ENCODE peak calls at places on chromosomes 16 and 17, in nine cellular contexts. One of them, this sample, is unnamed.

GRCh38 chr17:9904277-9905077 is 594 bp downstream of the RCVRN start:
- DNase-seq in NCI-H524: no peak
- DNase-seq in NCI-H510A: no peak
- DNase-seq in Ammon's horn: no peak
- DNase-seq in stimulated activated CD4-positive, alpha-beta T cell treated with anti-CD3 and anti-CD28 coated beads, Interleukin-1b, Interleukin-23, amount 100 ng/mL, for 1 hour: no peak
- DNase-seq in HT1080: no peak
- DNase-seq in stimulated activated naive CD8-positive, alpha-beta T cell treated with anti-CD3 and anti-CD28 coated beads, Interleukin-15, Interleukin-2, amounts not matched to agents 100 U/mL and 50 U/mL, for 24 hours: no peak
- DNase-seq in breast epithelium: peak; percentile 49
- DNase-seq in nucleus accumbens: no peak
- DNase-seq in this sample: no peak

GRCh38 chr17:80833952-80834895 is 157.4 kb upstream of the CHMP6 start:
- DNase-seq in NCI-H524: no peak
- DNase-seq in NCI-H510A: no peak
- DNase-seq in Ammon's horn: peak; percentile 64
- DNase-seq in stimulated activated CD4-positive, alpha-beta T cell treated with anti-CD3 and anti-CD28 coated beads, Interleukin-1b, Interleukin-23, amount 100 ng/mL, for 1 hour: no peak
- DNase-seq in HT1080: no peak
- DNase-seq in stimulated activated naive CD8-positive, alpha-beta T cell treated with anti-CD3 and anti-CD28 coated beads, Interleukin-15, Interleukin-2, amounts not matched to agents 100 U/mL and 50 U/mL, for 24 hours: no peak
- DNase-seq in breast epithelium: no peak
- DNase-seq in nucleus accumbens: no peak
- DNase-seq in this sample: peak; percentile 72

GRCh38 chr17:48484850-48485249 is 46.0 kb downstream of the HOXB1 start:
- DNase-seq in NCI-H524: no peak
- DNase-seq in NCI-H510A: no peak
- DNase-seq in Ammon's horn: no peak
- DNase-seq in stimulated activated CD4-positive, alpha-beta T cell treated with anti-CD3 and anti-CD28 coated beads, Interleukin-1b, Interleukin-23, amount 100 ng/mL, for 1 hour: no peak
- DNase-seq in HT1080: peak; percentile 90
- DNase-seq in stimulated activated naive CD8-positive, alpha-beta T cell treated with anti-CD3 and anti-CD28 coated beads, Interleukin-15, Interleukin-2, amounts not matched to agents 100 U/mL and 50 U/mL, for 24 hours: no peak
- DNase-seq in breast epithelium: no peak
- DNase-seq in nucleus accumbens: no peak
- DNase-seq in this sample: no peak

GRCh38 chr16:84993926-84994325 is 17.4 kb downstream of the ZDHHC7 start:
- DNase-seq in NCI-H524: no peak
- DNase-seq in NCI-H510A: no peak
- DNase-seq in Ammon's horn: no peak
- DNase-seq in stimulated activated CD4-positive, alpha-beta T cell treated with anti-CD3 and anti-CD28 coated beads, Interleukin-1b, Interleukin-23, amount 100 ng/mL, for 1 hour: no peak
- DNase-seq in HT1080: no peak
- DNase-seq in stimulated activated naive CD8-positive, alpha-beta T cell treated with anti-CD3 and anti-CD28 coated beads, Interleukin-15, Interleukin-2, amounts not matched to agents 100 U/mL and 50 U/mL, for 24 hours: no peak
- DNase-seq in breast epithelium: no peak
- DNase-seq in nucleus accumbens: no peak
- DNase-seq in this sample: no peak

GRCh38 chr16:51153275-51153991 is 2.4 kb upstream of the SALL1 start:
- DNase-seq in NCI-H524: no peak
- DNase-seq in NCI-H510A: no peak
- DNase-seq in Ammon's horn: no peak
- DNase-seq in stimulated activated CD4-positive, alpha-beta T cell treated with anti-CD3 and anti-CD28 coated beads, Interleukin-1b, Interleukin-23, amount 100 ng/mL, for 1 hour: no peak
- DNase-seq in HT1080: no peak
- DNase-seq in stimulated activated naive CD8-positive, alpha-beta T cell treated with anti-CD3 and anti-CD28 coated beads, Interleukin-15, Interleukin-2, amounts not matched to agents 100 U/mL and 50 U/mL, for 24 hours: no peak
- DNase-seq in breast epithelium: no peak
- DNase-seq in nucleus accumbens: no peak
- DNase-seq in this sample: no peak

GRCh38 chr16:1363501-1364041 is 11.8 kb downstream of the GNPTG start:
- DNase-seq in NCI-H524: peak; percentile 53
- DNase-seq in NCI-H510A: no peak
- DNase-seq in Ammon's horn: peak; percentile 56
- DNase-seq in stimulated activated CD4-positive, alpha-beta T cell treated with anti-CD3 and anti-CD28 coated beads, Interleukin-1b, Interleukin-23, amount 100 ng/mL, for 1 hour: peak; percentile 41
- DNase-seq in HT1080: peak; percentile 36
- DNase-seq in stimulated activated naive CD8-positive, alpha-beta T cell treated with anti-CD3 and anti-CD28 coated beads, Interleukin-15, Interleukin-2, amounts not matched to agents 100 U/mL and 50 U/mL, for 24 hours: peak; percentile 79
- DNase-seq in breast epithelium: peak; percentile 69
- DNase-seq in nucleus accumbens: no peak
- DNase-seq in this sample: peak; percentile 58

GRCh38 chr17:61376931-61377838 is 22.5 kb upstream of the TBX2 start:
- DNase-seq in NCI-H524: no peak
- DNase-seq in NCI-H510A: no peak
- DNase-seq in Ammon's horn: no peak
- DNase-seq in stimulated activated CD4-positive, alpha-beta T cell treated with anti-CD3 and anti-CD28 coated beads, Interleukin-1b, Interleukin-23, amount 100 ng/mL, for 1 hour: no peak
- DNase-seq in HT1080: no peak
- DNase-seq in stimulated activated naive CD8-positive, alpha-beta T cell treated with anti-CD3 and anti-CD28 coated beads, Interleukin-15, Interleukin-2, amounts not matched to agents 100 U/mL and 50 U/mL, for 24 hours: no peak
- DNase-seq in breast epithelium: no peak
- DNase-seq in nucleus accumbens: no peak
- DNase-seq in this sample: no peak

GRCh38 chr17:21286066-21286770 is 1.7 kb downstream of the MAP2K3 start:
- DNase-seq in NCI-H524: peak; percentile 35
- DNase-seq in NCI-H510A: peak; percentile 95
- DNase-seq in Ammon's horn: peak; percentile 41
- DNase-seq in stimulated activated CD4-positive, alpha-beta T cell treated with anti-CD3 and anti-CD28 coated beads, Interleukin-1b, Interleukin-23, amount 100 ng/mL, for 1 hour: no peak
- DNase-seq in HT1080: peak; percentile 97
- DNase-seq in stimulated activated naive CD8-positive, alpha-beta T cell treated with anti-CD3 and anti-CD28 coated beads, Interleukin-15, Interleukin-2, amounts not matched to agents 100 U/mL and 50 U/mL, for 24 hours: peak; percentile 41
- DNase-seq in breast epithelium: peak; percentile 84
- DNase-seq in nucleus accumbens: no peak
- DNase-seq in this sample: no peak

GRCh38 chr17:82804442-82805191 is 35.2 kb downstream of the ZNF750 start:
- DNase-seq in NCI-H524: no peak
- DNase-seq in NCI-H510A: no peak
- DNase-seq in Ammon's horn: peak; percentile 74
- DNase-seq in stimulated activated CD4-positive, alpha-beta T cell treated with anti-CD3 and anti-CD28 coated beads, Interleukin-1b, Interleukin-23, amount 100 ng/mL, for 1 hour: no peak
- DNase-seq in HT1080: no peak
- DNase-seq in stimulated activated naive CD8-positive, alpha-beta T cell treated with anti-CD3 and anti-CD28 coated beads, Interleukin-15, Interleukin-2, amounts not matched to agents 100 U/mL and 50 U/mL, for 24 hours: no peak
- DNase-seq in breast epithelium: no peak
- DNase-seq in nucleus accumbens: no peak
- DNase-seq in this sample: peak; percentile 33

GRCh38 chr16:54928421-54929089 is 2.1 kb upstream of the IRX5 start:
- DNase-seq in NCI-H524: peak; percentile 47
- DNase-seq in NCI-H510A: no peak
- DNase-seq in Ammon's horn: peak; percentile 16
- DNase-seq in stimulated activated CD4-positive, alpha-beta T cell treated with anti-CD3 and anti-CD28 coated beads, Interleukin-1b, Interleukin-23, amount 100 ng/mL, for 1 hour: no peak
- DNase-seq in HT1080: peak; percentile 37
- DNase-seq in stimulated activated naive CD8-positive, alpha-beta T cell treated with anti-CD3 and anti-CD28 coated beads, Interleukin-15, Interleukin-2, amounts not matched to agents 100 U/mL and 50 U/mL, for 24 hours: peak; percentile 54
- DNase-seq in breast epithelium: peak; percentile 84
- DNase-seq in nucleus accumbens: no peak
- DNase-seq in this sample: no peak

GRCh38 chr16:74607967-74608356 is 1.0 kb upstream of the GLG1 start:
- DNase-seq in NCI-H524: peak; percentile 72
- DNase-seq in NCI-H510A: no peak
- DNase-seq in Ammon's horn: no peak
- DNase-seq in stimulated activated CD4-positive, alpha-beta T cell treated with anti-CD3 and anti-CD28 coated beads, Interleukin-1b, Interleukin-23, amount 100 ng/mL, for 1 hour: no peak
- DNase-seq in HT1080: peak; percentile 33
- DNase-seq in stimulated activated naive CD8-positive, alpha-beta T cell treated with anti-CD3 and anti-CD28 coated beads, Interleukin-15, Interleukin-2, amounts not matched to agents 100 U/mL and 50 U/mL, for 24 hours: no peak
- DNase-seq in breast epithelium: no peak
- DNase-seq in nucleus accumbens: no peak
- DNase-seq in this sample: no peak

GRCh38 chr17:63094636-63095035 is 128.6 kb downstream of the TANC2 start:
- DNase-seq in NCI-H524: no peak
- DNase-seq in NCI-H510A: no peak
- DNase-seq in Ammon's horn: no peak
- DNase-seq in stimulated activated CD4-positive, alpha-beta T cell treated with anti-CD3 and anti-CD28 coated beads, Interleukin-1b, Interleukin-23, amount 100 ng/mL, for 1 hour: no peak
- DNase-seq in HT1080: no peak
- DNase-seq in stimulated activated naive CD8-positive, alpha-beta T cell treated with anti-CD3 and anti-CD28 coated beads, Interleukin-15, Interleukin-2, amounts not matched to agents 100 U/mL and 50 U/mL, for 24 hours: no peak
- DNase-seq in breast epithelium: no peak
- DNase-seq in nucleus accumbens: no peak
- DNase-seq in this sample: no peak

GRCh38 chr17:4090898-4091297 is 51.9 kb downstream of the ZZEF1 start:
- DNase-seq in NCI-H524: no peak
- DNase-seq in NCI-H510A: no peak
- DNase-seq in Ammon's horn: no peak
- DNase-seq in stimulated activated CD4-positive, alpha-beta T cell treated with anti-CD3 and anti-CD28 coated beads, Interleukin-1b, Interleukin-23, amount 100 ng/mL, for 1 hour: no peak
- DNase-seq in HT1080: no peak
- DNase-seq in stimulated activated naive CD8-positive, alpha-beta T cell treated with anti-CD3 and anti-CD28 coated beads, Interleukin-15, Interleukin-2, amounts not matched to agents 100 U/mL and 50 U/mL, for 24 hours: no peak
- DNase-seq in breast epithelium: no peak
- DNase-seq in nucleus accumbens: no peak
- DNase-seq in this sample: no peak

GRCh38 chr16:10314811-10315210 is 71.0 kb upstream of the ATF7IP2 start:
- DNase-seq in NCI-H524: peak; percentile 7
- DNase-seq in NCI-H510A: no peak
- DNase-seq in Ammon's horn: peak; percentile 30
- DNase-seq in stimulated activated CD4-positive, alpha-beta T cell treated with anti-CD3 and anti-CD28 coated beads, Interleukin-1b, Interleukin-23, amount 100 ng/mL, for 1 hour: no peak
- DNase-seq in HT1080: peak; percentile 30
- DNase-seq in stimulated activated naive CD8-positive, alpha-beta T cell treated with anti-CD3 and anti-CD28 coated beads, Interleukin-15, Interleukin-2, amounts not matched to agents 100 U/mL and 50 U/mL, for 24 hours: no peak
- DNase-seq in breast epithelium: no peak
- DNase-seq in nucleus accumbens: no peak
- DNase-seq in this sample: peak; percentile 9

GRCh38 chr17:28953444-28954118 is 2.3 kb upstream of the PHF12 start:
- DNase-seq in NCI-H524: peak; percentile 86
- DNase-seq in NCI-H510A: no peak
- DNase-seq in Ammon's horn: peak; percentile 72
- DNase-seq in stimulated activated CD4-positive, alpha-beta T cell treated with anti-CD3 and anti-CD28 coated beads, Interleukin-1b, Interleukin-23, amount 100 ng/mL, for 1 hour: no peak
- DNase-seq in HT1080: peak; percentile 40
- DNase-seq in stimulated activated naive CD8-positive, alpha-beta T cell treated with anti-CD3 and anti-CD28 coated beads, Interleukin-15, Interleukin-2, amounts not matched to agents 100 U/mL and 50 U/mL, for 24 hours: peak; percentile 70
- DNase-seq in breast epithelium: no peak
- DNase-seq in nucleus accumbens: no peak
- DNase-seq in this sample: peak; percentile 63

GRCh38 chr16:83615131-83615530 is 192.6 kb upstream of the HSBP1 start:
- DNase-seq in NCI-H524: no peak
- DNase-seq in NCI-H510A: no peak
- DNase-seq in Ammon's horn: no peak
- DNase-seq in stimulated activated CD4-positive, alpha-beta T cell treated with anti-CD3 and anti-CD28 coated beads, Interleukin-1b, Interleukin-23, amount 100 ng/mL, for 1 hour: no peak
- DNase-seq in HT1080: peak; percentile 13
- DNase-seq in stimulated activated naive CD8-positive, alpha-beta T cell treated with anti-CD3 and anti-CD28 coated beads, Interleukin-15, Interleukin-2, amounts not matched to agents 100 U/mL and 50 U/mL, for 24 hours: no peak
- DNase-seq in breast epithelium: no peak
- DNase-seq in nucleus accumbens: no peak
- DNase-seq in this sample: no peak

GRCh38 chr16:24841291-24841690 is 4.5 kb upstream of the SLC5A11 start:
- DNase-seq in NCI-H524: no peak
- DNase-seq in NCI-H510A: no peak
- DNase-seq in Ammon's horn: no peak
- DNase-seq in stimulated activated CD4-positive, alpha-beta T cell treated with anti-CD3 and anti-CD28 coated beads, Interleukin-1b, Interleukin-23, amount 100 ng/mL, for 1 hour: no peak
- DNase-seq in HT1080: no peak
- DNase-seq in stimulated activated naive CD8-positive, alpha-beta T cell treated with anti-CD3 and anti-CD28 coated beads, Interleukin-15, Interleukin-2, amounts not matched to agents 100 U/mL and 50 U/mL, for 24 hours: no peak
- DNase-seq in breast epithelium: no peak
- DNase-seq in nucleus accumbens: no peak
- DNase-seq in this sample: no peak

GRCh38 chr17:57518587-57519118 is 226.4 kb downstream of the CCDC182 start:
- DNase-seq in NCI-H524: peak; percentile 100
- DNase-seq in NCI-H510A: peak; percentile 92
- DNase-seq in Ammon's horn: peak; percentile 54
- DNase-seq in stimulated activated CD4-positive, alpha-beta T cell treated with anti-CD3 and anti-CD28 coated beads, Interleukin-1b, Interleukin-23, amount 100 ng/mL, for 1 hour: no peak
- DNase-seq in HT1080: no peak
- DNase-seq in stimulated activated naive CD8-positive, alpha-beta T cell treated with anti-CD3 and anti-CD28 coated beads, Interleukin-15, Interleukin-2, amounts not matched to agents 100 U/mL and 50 U/mL, for 24 hours: no peak
- DNase-seq in breast epithelium: no peak
- DNase-seq in nucleus accumbens: no peak
- DNase-seq in this sample: no peak

GRCh38 chr17:70074991-70075390 is at the start of gene KCNJ16:
- DNase-seq in NCI-H524: no peak
- DNase-seq in NCI-H510A: peak; percentile 3
- DNase-seq in Ammon's horn: no peak
- DNase-seq in stimulated activated CD4-positive, alpha-beta T cell treated with anti-CD3 and anti-CD28 coated beads, Interleukin-1b, Interleukin-23, amount 100 ng/mL, for 1 hour: no peak
- DNase-seq in HT1080: no peak
- DNase-seq in stimulated activated naive CD8-positive, alpha-beta T cell treated with anti-CD3 and anti-CD28 coated beads, Interleukin-15, Interleukin-2, amounts not matched to agents 100 U/mL and 50 U/mL, for 24 hours: no peak
- DNase-seq in breast epithelium: no peak
- DNase-seq in nucleus accumbens: no peak
- DNase-seq in this sample: peak; percentile 30

GRCh38 chr16:31009894-31010293 is 544 bp downstream of the STX1B start:
- DNase-seq in NCI-H524: no peak
- DNase-seq in NCI-H510A: no peak
- DNase-seq in Ammon's horn: no peak
- DNase-seq in stimulated activated CD4-positive, alpha-beta T cell treated with anti-CD3 and anti-CD28 coated beads, Interleukin-1b, Interleukin-23, amount 100 ng/mL, for 1 hour: no peak
- DNase-seq in HT1080: no peak
- DNase-seq in stimulated activated naive CD8-positive, alpha-beta T cell treated with anti-CD3 and anti-CD28 coated beads, Interleukin-15, Interleukin-2, amounts not matched to agents 100 U/mL and 50 U/mL, for 24 hours: no peak
- DNase-seq in breast epithelium: no peak
- DNase-seq in nucleus accumbens: no peak
- DNase-seq in this sample: peak; percentile 44

GRCh38 chr17:50099003-50099402 is 3.9 kb downstream of the PDK2 start:
- DNase-seq in NCI-H524: peak; percentile 14
- DNase-seq in NCI-H510A: no peak
- DNase-seq in Ammon's horn: no peak
- DNase-seq in stimulated activated CD4-positive, alpha-beta T cell treated with anti-CD3 and anti-CD28 coated beads, Interleukin-1b, Interleukin-23, amount 100 ng/mL, for 1 hour: no peak
- DNase-seq in HT1080: no peak
- DNase-seq in stimulated activated naive CD8-positive, alpha-beta T cell treated with anti-CD3 and anti-CD28 coated beads, Interleukin-15, Interleukin-2, amounts not matched to agents 100 U/mL and 50 U/mL, for 24 hours: no peak
- DNase-seq in breast epithelium: no peak
- DNase-seq in nucleus accumbens: no peak
- DNase-seq in this sample: peak; percentile 92

GRCh38 chr17:20203761-20204263 is 194.7 kb downstream of the SPECC1 start:
- DNase-seq in NCI-H524: no peak
- DNase-seq in NCI-H510A: no peak
- DNase-seq in Ammon's horn: no peak
- DNase-seq in stimulated activated CD4-positive, alpha-beta T cell treated with anti-CD3 and anti-CD28 coated beads, Interleukin-1b, Interleukin-23, amount 100 ng/mL, for 1 hour: no peak
- DNase-seq in HT1080: no peak
- DNase-seq in stimulated activated naive CD8-positive, alpha-beta T cell treated with anti-CD3 and anti-CD28 coated beads, Interleukin-15, Interleukin-2, amounts not matched to agents 100 U/mL and 50 U/mL, for 24 hours: no peak
- DNase-seq in breast epithelium: no peak
- DNase-seq in nucleus accumbens: no peak
- DNase-seq in this sample: no peak

GRCh38 chr16:23286131-23286532 is 16.0 kb upstream of the SCNN1B start:
- DNase-seq in NCI-H524: no peak
- DNase-seq in NCI-H510A: no peak
- DNase-seq in Ammon's horn: no peak
- DNase-seq in stimulated activated CD4-positive, alpha-beta T cell treated with anti-CD3 and anti-CD28 coated beads, Interleukin-1b, Interleukin-23, amount 100 ng/mL, for 1 hour: no peak
- DNase-seq in HT1080: peak; percentile 34
- DNase-seq in stimulated activated naive CD8-positive, alpha-beta T cell treated with anti-CD3 and anti-CD28 coated beads, Interleukin-15, Interleukin-2, amounts not matched to agents 100 U/mL and 50 U/mL, for 24 hours: no peak
- DNase-seq in breast epithelium: no peak
- DNase-seq in nucleus accumbens: no peak
- DNase-seq in this sample: no peak